ENCODE peak calls at places on chromosomes 11 and 22, in seven cellular contexts. M is thyroid gland, U is tibial nerve, G is HCT116, I is A549, O is K562, V is heart left ventricle. R is an unnamed sample.

GRCh38 chr22:25628494-25628893 is 64.0 kb downstream of the GRK3 start:
- DNase-seq in M (no peak), U (no peak), G (no peak), I (no peak), O (no peak), V (no peak), R (no peak)

GRCh38 chr11:23263466-23263865 is 403.2 kb upstream of the CCDC179 start:
- DNase-seq in M (no peak), U (no peak), G (no peak), I (no peak), O (no peak), V (no peak), R (no peak)

GRCh38 chr11:47355283-47356128 is 3.0 kb upstream of the MYBPC3 start:
- DNase-seq in M (peak), U (peak), G (peak), I (peak), O (peak), V (peak), R (peak)

GRCh38 chr11:88435405-88435804 is 97.9 kb upstream of the CTSC start:
- DNase-seq in M (no peak), U (no peak), G (no peak), I (no peak), O (no peak), V (no peak), R (no peak)

GRCh38 chr11:120747801-120748484 is 236.4 kb downstream of the GRIK4 start:
- DNase-seq in M (peak), U (no peak), G (no peak), I (no peak), O (no peak), V (no peak), R (no peak)

GRCh38 chr11:114447444-114447843 is 8.2 kb downstream of the REXO2 start:
- DNase-seq in M (no peak), U (no peak), G (no peak), I (no peak), O (no peak), V (no peak), R (no peak)

GRCh38 chr22:30423296-30423958 is 2.1 kb upstream of the MTFP1 start:
- DNase-seq in M (peak), U (no peak), G (no peak), I (peak), O (no peak), V (no peak), R (peak)

GRCh38 chr11:81007046-81007445 is 1566.2 kb upstream of the TENM4 start:
- DNase-seq in M (no peak), U (no peak), G (no peak), I (no peak), O (no peak), V (no peak), R (no peak)

GRCh38 chr11:26510201-26510600 is 61.9 kb downstream of the MUC15 start:
- DNase-seq in M (no peak), U (no peak), G (no peak), I (no peak), O (no peak), V (no peak), R (no peak)

GRCh38 chr11:63573881-63574855 is 11.0 kb upstream of the PLAAT2 start:
- DNase-seq in M (peak), U (peak), G (no peak), I (peak), O (peak), V (peak), R (no peak)

GRCh38 chr11:10432493-10432892 is 22.6 kb upstream of the AMPD3 start:
- DNase-seq in M (no peak), U (no peak), G (no peak), I (no peak), O (no peak), V (no peak), R (no peak)

GRCh38 chr11:113159967-113160621 is 154.3 kb upstream of the TTC12 start:
- DNase-seq in M (no peak), U (no peak), G (no peak), I (no peak), O (no peak), V (peak), R (no peak)

GRCh38 chr11:27347361-27347760 is 15.7 kb downstream of the CCDC34 start:
- DNase-seq in M (no peak), U (no peak), G (no peak), I (no peak), O (no peak), V (no peak), R (no peak)

GRCh38 chr11:2800655-2801531 is 84.7 kb downstream of the CDKN1C start:
- DNase-seq in M (no peak), U (no peak), G (no peak), I (no peak), O (no peak), V (peak), R (peak)

GRCh38 chr11:5938603-5938965 is 3.5 kb upstream of the OR56A3 start:
- DNase-seq in M (no peak), U (no peak), G (no peak), I (no peak), O (no peak), V (no peak), R (no peak)

GRCh38 chr11:110243804-110244203 is 52.6 kb downstream of the RDX start:
- DNase-seq in M (no peak), U (no peak), G (no peak), I (no peak), O (no peak), V (no peak), R (no peak)

GRCh38 chr11:6646040-6646439 is 9.6 kb downstream of the DCHS1 start:
- DNase-seq in M (no peak), U (peak), G (no peak), I (no peak), O (no peak), V (peak), R (no peak)

GRCh38 chr22:50627914-50628542 is at the start of gene ARSA:
- DNase-seq in M (peak), U (peak), G (no peak), I (peak), O (peak), V (peak), R (peak)

GRCh38 chr11:122796128-122796717 is 42.1 kb upstream of the CRTAM start:
- DNase-seq in M (peak), U (peak), G (no peak), I (peak), O (peak), V (peak), R (no peak)

GRCh38 chr11:78417175-78417887 is at the start of gene GAB2:
- DNase-seq in M (peak), U (no peak), G (no peak), I (no peak), O (no peak), V (no peak), R (no peak)

GRCh38 chr22:40204331-40205116 is 26.8 kb downstream of the TNRC6B start:
- DNase-seq in M (no peak), U (no peak), G (no peak), I (no peak), O (no peak), V (peak), R (no peak)

GRCh38 chr11:133910101-133910500 is 46.7 kb downstream of the IGSF9B start:
- DNase-seq in M (no peak), U (no peak), G (no peak), I (no peak), O (no peak), V (no peak), R (no peak)

GRCh38 chr22:50529416-50530279 is at the start of gene TYMP:
- DNase-seq in M (peak), U (peak), G (no peak), I (no peak), O (no peak), V (peak), R (peak)

GRCh38 chr22:32839776-32840571 is 38.5 kb downstream of the TIMP3 start:
- DNase-seq in M (peak), U (no peak), G (no peak), I (no peak), O (no peak), V (peak), R (no peak)

GRCh38 chr22:38758276-38758945 is 2.6 kb upstream of the SUN2 start:
- DNase-seq in M (no peak), U (no peak), G (no peak), I (no peak), O (no peak), V (no peak), R (no peak)

GRCh38 chr11:69003301-69003865 is 9.7 kb downstream of the MRGPRF start:
- DNase-seq in M (no peak), U (no peak), G (no peak), I (no peak), O (no peak), V (no peak), R (peak)

GRCh38 chr11:134610116-134610910 is 198.3 kb upstream of the B3GAT1 start:
- DNase-seq in M (no peak), U (no peak), G (no peak), I (no peak), O (no peak), V (no peak), R (no peak)

GRCh38 chr11:91981995-91982394 is 242.6 kb upstream of the FAT3 start:
- DNase-seq in M (peak), U (peak), G (no peak), I (peak), O (no peak), V (peak), R (no peak)

GRCh38 chr11:130675456-130675855 is 227.0 kb downstream of the ADAMTS15 start:
- DNase-seq in M (peak), U (peak), G (no peak), I (no peak), O (no peak), V (peak), R (no peak)

GRCh38 chr22:42734406-42734805 is 13.7 kb upstream of the A4GALT start:
- DNase-seq in M (no peak), U (no peak), G (no peak), I (no peak), O (no peak), V (no peak), R (no peak)

GRCh38 chr11:130513132-130513531 is 64.7 kb downstream of the ADAMTS15 start:
- DNase-seq in M (no peak), U (no peak), G (no peak), I (no peak), O (no peak), V (peak), R (no peak)

GRCh38 chr11:5666396-5666780 is 18.5 kb downstream of the TRIM5 start:
- DNase-seq in M (no peak), U (no peak), G (no peak), I (no peak), O (no peak), V (no peak), R (no peak)

GRCh38 chr22:27386186-27386585 is 415.4 kb downstream of the MN1 start:
- DNase-seq in M (no peak), U (no peak), G (no peak), I (peak), O (no peak), V (no peak), R (no peak)

GRCh38 chr11:842370-843002 is at the start of the genes POLR2L and TSPAN4:
- DNase-seq in M (peak), U (peak), G (peak), I (peak), O (peak), V (peak), R (peak)

GRCh38 chr11:10857604-10858504 is at the start of gene ZBED5:
- DNase-seq in M (peak), U (peak), G (peak), I (peak), O (peak), V (peak), R (peak)

GRCh38 chr22:44328762-44329161 is 16.0 kb upstream of the SHISAL1 start:
- DNase-seq in M (no peak), U (no peak), G (no peak), I (no peak), O (no peak), V (no peak), R (no peak)
- TF ChIP-seq POLR2A in M (no peak), U (no peak), G (no peak), I (no peak), O (no peak), V (no peak), R (no peak)

GRCh38 chr22:45776313-45776585 is 104.6 kb downstream of the ATXN10 start:
- DNase-seq in M (no peak), U (no peak), G (no peak), I (no peak), O (no peak), V (no peak), R (no peak)

GRCh38 chr22:45774016-45774670 is 102.5 kb downstream of the ATXN10 start:
- DNase-seq in M (no peak), U (no peak), G (no peak), I (no peak), O (no peak), V (no peak), R (no peak)

GRCh38 chr22:45777046-45777851 is 105.6 kb downstream of the ATXN10 start:
- DNase-seq in M (no peak), U (no peak), G (no peak), I (peak), O (no peak), V (no peak), R (no peak)

GRCh38 chr22:45775062-45775461 is 103.4 kb downstream of the ATXN10 start:
- DNase-seq in M (no peak), U (no peak), G (no peak), I (no peak), O (no peak), V (no peak), R (no peak)

DNA sequence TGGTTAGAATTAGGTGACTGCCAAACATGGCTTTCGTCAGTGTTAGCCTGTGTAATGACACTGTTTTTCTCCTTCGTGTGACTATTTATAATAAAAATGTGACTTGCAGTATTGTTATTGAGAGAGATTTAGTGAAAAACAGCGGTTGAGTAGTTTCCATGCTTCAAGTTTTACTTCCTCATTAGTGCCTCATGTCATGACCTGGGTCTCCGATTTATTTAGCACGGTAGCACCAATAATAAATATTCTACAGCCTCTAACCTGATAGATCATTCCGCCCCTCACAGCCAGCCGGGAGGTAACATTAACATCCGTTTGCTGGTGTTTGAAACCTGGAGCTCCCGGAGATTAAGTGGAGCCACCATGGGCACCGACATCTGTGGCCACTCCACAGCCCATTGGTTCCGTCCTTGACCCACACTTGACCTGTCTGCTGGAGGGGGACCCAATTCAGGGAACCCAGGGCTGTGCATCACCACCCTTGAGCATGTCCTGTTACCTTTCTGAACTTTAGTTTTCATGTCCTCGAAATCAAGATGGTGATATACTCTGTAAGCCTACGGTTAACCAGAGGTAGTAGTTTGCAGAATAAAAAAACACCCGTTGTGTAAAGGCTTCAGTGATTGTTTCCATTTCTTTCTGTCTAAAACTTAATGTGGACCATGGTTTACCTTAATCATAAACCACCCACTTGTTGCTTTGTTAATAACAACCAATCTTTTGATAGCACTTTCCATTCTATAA is 104.1 kb downstream of the ATXN10 start:
- DNase-seq in M (no peak), U (no peak), G (no peak), I (no peak), O (no peak), V (no peak), R (no peak)
- TF ChIP-seq POLR2A in M (no peak), U (no peak), G (no peak), I (no peak), O (no peak), V (no peak), R (no peak)

GRCh38 chr11:35146074-35146521 is 7.1 kb downstream of the CD44 start:
- DNase-seq in M (no peak), U (no peak), G (no peak), I (no peak), O (no peak), V (no peak), R (no peak)
- TF ChIP-seq POLR2A in M (no peak), U (no peak), G (no peak), I (no peak), O (no peak), V (no peak), R (no peak)

DNA sequence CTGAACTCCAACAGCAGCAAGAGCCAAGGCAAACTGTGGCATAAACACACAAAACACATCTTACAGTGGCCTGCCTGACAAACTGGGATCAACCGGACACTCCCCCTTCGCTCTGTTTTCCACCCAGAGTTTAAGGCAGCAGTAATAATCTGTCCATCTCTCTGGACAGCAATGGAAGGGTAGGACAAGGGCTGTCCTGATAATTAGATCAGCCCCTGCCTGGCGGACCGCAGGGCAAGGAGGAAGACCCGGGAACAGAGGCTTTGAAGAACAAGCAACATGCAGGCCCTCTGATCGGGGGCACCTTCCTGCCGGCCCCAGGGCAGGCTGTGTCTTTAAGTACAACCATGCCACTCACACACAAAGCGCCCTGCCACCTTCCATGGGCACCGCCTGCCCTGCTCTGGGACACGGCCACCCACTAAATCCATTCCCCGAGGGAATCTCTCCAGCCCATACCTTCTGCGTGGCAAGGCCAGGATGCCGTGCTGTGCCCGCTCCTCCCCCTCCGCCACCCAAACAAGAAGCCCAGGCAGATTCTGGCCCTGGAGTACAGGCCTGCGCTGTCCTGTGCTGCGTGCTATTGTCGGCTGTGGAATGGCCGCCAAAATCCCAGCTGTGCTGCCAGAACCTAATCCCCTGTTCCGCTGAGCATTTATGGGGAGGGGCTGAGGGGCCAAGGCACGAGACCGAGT is 38.8 kb downstream of the NUMA1 start:
- DNase-seq in M (peak), U (peak), G (peak), I (peak), O (peak), V (peak), R (peak)
- TF ChIP-seq POLR2A in M (peak), U (no peak), G (no peak), I (peak), O (no peak), V (no peak), R (no peak)

GRCh38 chr11:94767701-94768601 is at the start of gene AMOTL1:
- DNase-seq in M (peak), U (peak), G (peak), I (peak), O (peak), V (peak), R (peak)
- TF ChIP-seq POLR2A in M (peak), U (peak), G (peak), I (peak), O (peak), V (peak), R (no peak)